ENCODE peak calls at places on chromosomes 7 and 10, in four cellular contexts. F is AG04450, P is amniotic epithelial cell, B is lower lobe of right lung. V is an unnamed sample.

GRCh38 chr10:28668363-28669226 is 8.7 kb upstream of the BAMBI start:
- DNase-seq in F (no peak), P (no peak), B (peak), V (peak)

GRCh38 chr10:22344781-22345300 is 455 bp upstream of the SPAG6 start:
- DNase-seq in F (no peak), P (no peak), B (no peak), V (no peak)

GRCh38 chr7:96297873-96298272 is 24.0 kb downstream of the SLC25A13 start:
- DNase-seq in F (no peak), P (no peak), B (no peak), V (no peak)

GRCh38 chr10:387949-388660 is 252.8 kb downstream of the ZMYND11 start:
- DNase-seq in F (no peak), P (no peak), B (no peak), V (no peak)

GRCh38 chr7:27099839-27100225 is 2.7 kb downstream of the HOXA2 start:
- DNase-seq in F (no peak), P (no peak), B (no peak), V (no peak)

GRCh38 chr7:73738220-73738611 is 386 bp downstream of the ABHD11 start:
- DNase-seq in F (no peak), P (peak), B (peak), V (peak)

GRCh38 chr10:78299861-78300453 is 266.3 kb downstream of the RPS24 start:
- DNase-seq in F (no peak), P (no peak), B (peak), V (no peak)

GRCh38 chr10:126160971-126161630 is 227.2 kb downstream of the ADAM12 start:
- DNase-seq in F (no peak), P (no peak), B (no peak), V (no peak)

GRCh38 chr7:47170516-47170915 is 411.4 kb downstream of the TNS3 start:
- DNase-seq in F (no peak), P (peak), B (no peak), V (peak)

GRCh38 chr7:37448057-37448636 is 517 bp downstream of the ELMO1 start:
- DNase-seq in F (no peak), P (no peak), B (no peak), V (no peak)